ENCODE peak calls at places on chromosomes 5 and 9, in ten cellular contexts. F, T, L, P, O, W, J, Y, X and I are unnamed samples.

GRCh38 chr9:99400184-99400731 is 178.2 kb downstream of the SEC61B start:
- DNase-seq in T (no peak), Y (no peak), X (no peak), J (no peak), W (no peak), P (no peak), O (no peak), F (no peak), L (no peak), I (no peak)

GRCh38 chr9:88388886-88389617 is 808 bp downstream of the SPIN1 start:
- DNase-seq in X (peak; percentile 82), T (peak; percentile 71), J (peak; percentile 87), L (peak; percentile 68), Y (no peak), O (peak; percentile 75), P (peak; percentile 32), W (peak; percentile 58), F (peak; percentile 10), I (peak; percentile 75)

GRCh38 chr5:181181650-181182565 is 23.1 kb downstream of the TRIM7 start:
- DNase-seq in L (peak; percentile 89), W (no peak), F (peak; percentile 59), T (peak; percentile 77), X (peak; percentile 69), P (peak; percentile 72), O (no peak), J (no peak), Y (no peak), I (peak; percentile 76)

GRCh38 chr9:112334319-112334828 is 955 bp upstream of the PTBP3 start:
- DNase-seq in J (no peak), F (peak; percentile 57), P (peak; percentile 14), W (no peak), L (peak; percentile 51), T (peak; percentile 50), O (no peak), X (peak; percentile 43), Y (no peak), I (peak; percentile 11)

GRCh38 chr5:9786378-9787360 is 156.5 kb upstream of the TAS2R1 start:
- DNase-seq in O (no peak), X (no peak), J (no peak), P (no peak), T (no peak), L (no peak), Y (no peak), F (no peak), W (no peak), I (no peak)

GRCh38 chr9:14062449-14063187 is 251.3 kb downstream of the NFIB start:
- DNase-seq in Y (no peak), T (peak; percentile 45), O (no peak), X (peak; percentile 19), P (no peak), W (no peak), L (no peak), F (no peak), J (no peak), I (peak; percentile 68)

GRCh38 chr9:124946167-124946566 is 5.3 kb upstream of the GOLGA1 start:
- DNase-seq in L (no peak), Y (no peak), T (no peak), O (no peak), X (no peak), P (no peak), J (no peak), W (no peak), F (no peak), I (no peak)

GRCh38 chr9:22452415-22453010 is 5.9 kb downstream of the DMRTA1 start:
- DNase-seq in P (peak; percentile 31), O (no peak), T (peak; percentile 63), J (no peak), W (no peak), X (peak; percentile 13), Y (no peak), F (peak; percentile 26), L (peak; percentile 38), I (no peak)

GRCh38 chr9:98610711-98611110 is 98.0 kb downstream of the GABBR2 start:
- DNase-seq in T (peak; percentile 56), L (no peak), X (no peak), W (no peak), J (no peak), Y (no peak), F (no peak), P (no peak), O (no peak), I (no peak)

GRCh38 chr5:107230367-107230766 is 440.4 kb downstream of the EFNA5 start:
- DNase-seq in T (no peak), P (no peak), J (no peak), W (no peak), O (no peak), Y (no peak), F (no peak), L (no peak), X (no peak), I (no peak)